ENCODE peak calls at places on chromosomes 11 and 22, in six cellular contexts. U is transverse colon, Y is prostate gland, B is sigmoid colon, K is K562, C is HepG2. N is an unnamed sample. For H3K4me1, the result is how much of the 10 kb centered on the place peaks cover.

GRCh38 chr11:116310215-116310614 is 462.6 kb downstream of the BUD13 start:
- DNase-seq in U (no peak), Y (no peak), B (no peak), K (no peak), C (no peak), N (no peak)

GRCh38 chr11:47233989-47234668 is 14.5 kb downstream of the ACP2 start:
- DNase-seq in U (peak), Y (no peak), B (no peak), K (no peak), C (peak), N (no peak)

GRCh38 chr11:112778091-112778889 is 182.9 kb upstream of the NCAM1 start:
- DNase-seq in U (no peak), Y (no peak), B (no peak), K (no peak), C (no peak), N (no peak)

GRCh38 chr22:35368386-35368785 is 12.5 kb upstream of the HMOX1 start:
- DNase-seq in U (no peak), Y (no peak), B (no peak), K (no peak), C (no peak), N (no peak)

GRCh38 chr11:75523811-75524401 is 1.8 kb downstream of the GDPD5 start:
- DNase-seq in U (no peak), Y (no peak), B (no peak), K (no peak), C (peak), N (no peak)

GRCh38 chr22:37137903-37138665 is 11.6 kb downstream of the IL2RB start:
- DNase-seq in U (no peak), Y (no peak), B (no peak), K (no peak), C (no peak), N (no peak)

GRCh38 chr11:23236846-23237550 is 376.7 kb upstream of the CCDC179 start:
- DNase-seq in U (no peak), Y (no peak), B (no peak), K (no peak), C (no peak), N (no peak)

GRCh38 chr11:98711011-98711410 is 309.7 kb upstream of the CNTN5 start:
- DNase-seq in U (no peak), Y (no peak), B (no peak), K (no peak), C (no peak), N (no peak)

GRCh38 chr11:103877221-103877620 is 159.2 kb upstream of the DDI1 start:
- DNase-seq in U (no peak), Y (no peak), B (no peak), K (no peak), C (no peak), N (no peak)

GRCh38 chr22:49134076-49134475 is 693.6 kb downstream of the BRD1 start:
- DNase-seq in U (no peak), Y (no peak), B (peak), K (no peak), C (no peak), N (no peak)

GRCh38 chr11:74312321-74312720 is 881 bp upstream of the P4HA3 start:
- DNase-seq in U (no peak), Y (no peak), B (no peak), K (no peak), C (no peak), N (no peak)

GRCh38 chr11:59756496-59756840 is 1.3 kb downstream of the STX3 start:
- DNase-seq in U (no peak), Y (no peak), B (no peak), K (no peak), C (no peak), N (no peak)

GRCh38 chr11:82899957-82900276 is 313 bp downstream of the PRCP start:
- DNase-seq in U (no peak), Y (no peak), B (no peak), K (no peak), C (no peak), N (no peak)

GRCh38 chr22:38246692-38247091 is 26.1 kb downstream of the TMEM184B start:
- DNase-seq in U (no peak), Y (no peak), B (peak), K (no peak), C (no peak), N (peak)

GRCh38 chr22:42644422-42645340 is 4.3 kb upstream of the ATP5MGL start:
- DNase-seq in U (peak), Y (no peak), B (peak), K (no peak), C (no peak), N (no peak)

GRCh38 chr11:116276051-116277044 is 496.4 kb downstream of the BUD13 start:
- DNase-seq in U (peak), Y (peak), B (peak), K (peak), C (peak), N (peak)

GRCh38 chr11:31882951-31883392 is 71.8 kb upstream of the PAX6 start:
- DNase-seq in U (no peak), Y (no peak), B (no peak), K (no peak), C (no peak), N (no peak)

GRCh38 chr11:110147965-110148709 is 54.9 kb downstream of the ZC3H12C start:
- DNase-seq in U (no peak), Y (no peak), B (no peak), K (no peak), C (no peak), N (no peak)

DNA sequence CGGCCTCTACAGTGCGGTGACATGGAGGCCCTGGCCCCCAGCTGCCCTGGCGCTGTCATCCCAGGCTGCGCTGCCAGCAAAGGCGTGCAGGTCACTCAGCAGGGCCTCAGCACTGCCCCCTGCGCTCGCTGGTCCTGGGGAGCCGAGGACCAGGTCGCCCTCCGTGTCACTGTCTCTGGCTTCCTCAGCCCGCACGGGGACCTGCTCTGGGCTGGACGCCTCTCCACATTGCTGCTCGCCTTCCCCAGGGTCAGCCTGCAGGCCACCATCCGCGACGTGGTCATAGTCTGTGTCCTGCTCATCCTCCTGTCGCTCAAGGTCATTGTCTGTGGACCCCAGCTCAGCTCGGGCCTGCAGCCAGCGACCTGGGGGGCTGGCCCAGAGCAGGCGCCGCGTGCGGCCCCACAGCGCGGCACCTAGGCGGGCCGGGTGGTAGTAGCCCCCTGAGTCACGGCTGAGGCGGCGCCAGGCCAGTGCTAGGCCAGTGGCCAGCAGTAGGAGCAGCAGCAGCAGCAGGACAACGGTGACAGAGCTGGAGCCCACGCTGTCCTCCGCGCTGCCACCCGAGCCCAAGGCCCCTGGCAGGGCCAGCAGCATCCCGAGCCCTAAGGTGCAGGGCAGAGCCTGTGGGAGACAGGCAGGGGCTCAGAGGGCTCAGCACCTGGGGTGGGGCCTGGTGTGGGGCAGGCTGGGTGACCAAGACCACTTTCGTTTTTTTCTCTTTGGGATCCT is 1.6 kb downstream of the PTPRCAP start:
- DNase-seq in U (no peak), Y (no peak), B (no peak), K (no peak), C (no peak), N (no peak)
- TF ChIP-seq POLR2AphosphoS5 in U (no peak), Y (no peak), B (no peak), K (no peak), C (no peak), N (no peak)

GRCh38 chr22:31291403-31291715 is 929 bp downstream of the PIK3IP1 start:
- DNase-seq in U (no peak), Y (no peak), B (no peak), K (no peak), C (no peak), N (no peak)
- H3K4me1 ChIP-seq in U (half or more), Y (under half), B (under half), K (under half), C (under half), N (under half)

DNA sequence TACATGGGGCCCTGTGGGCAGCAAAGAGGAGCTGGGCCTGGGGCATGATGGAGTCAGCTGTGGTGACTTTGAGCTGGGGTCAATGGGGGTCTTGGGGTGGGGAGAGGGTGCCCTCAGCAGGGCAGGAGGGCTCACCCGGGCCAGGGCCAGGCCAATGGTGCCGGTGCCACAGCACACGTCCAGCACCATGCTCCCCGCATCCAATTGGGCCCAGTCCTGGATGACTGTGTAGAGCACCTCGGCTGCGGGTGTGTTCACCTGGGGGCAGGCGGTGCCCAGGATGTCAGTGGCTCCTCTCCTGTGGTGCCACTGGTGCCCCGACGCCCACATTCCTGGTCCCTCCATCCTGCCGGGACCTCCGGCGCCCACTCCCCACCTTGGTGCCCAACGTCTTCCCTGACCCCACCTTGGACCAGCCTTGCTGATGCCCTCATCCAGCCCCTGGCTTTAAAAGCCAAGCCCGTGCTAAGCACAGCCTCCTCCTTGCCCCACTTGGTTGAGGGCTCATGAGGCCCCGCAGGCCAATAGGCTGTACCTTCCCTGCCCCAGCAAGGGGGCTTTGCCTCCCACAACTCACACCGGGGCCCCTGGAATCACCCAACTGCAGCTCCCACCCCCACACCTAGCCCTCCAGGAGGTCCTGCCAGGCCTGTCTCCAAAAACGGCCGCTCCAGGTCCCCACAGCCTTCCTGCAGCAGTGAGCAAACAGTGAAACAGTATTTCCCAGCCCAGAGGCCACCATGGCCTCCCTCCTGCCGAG is 2.2 kb upstream of the RANBP1 start:
- DNase-seq in U (no peak), Y (no peak), B (no peak), K (no peak), C (no peak), N (no peak)
- TF ChIP-seq POLR2AphosphoS5 in U (no peak), Y (no peak), B (no peak), K (no peak), C (no peak), N (no peak)

DNA sequence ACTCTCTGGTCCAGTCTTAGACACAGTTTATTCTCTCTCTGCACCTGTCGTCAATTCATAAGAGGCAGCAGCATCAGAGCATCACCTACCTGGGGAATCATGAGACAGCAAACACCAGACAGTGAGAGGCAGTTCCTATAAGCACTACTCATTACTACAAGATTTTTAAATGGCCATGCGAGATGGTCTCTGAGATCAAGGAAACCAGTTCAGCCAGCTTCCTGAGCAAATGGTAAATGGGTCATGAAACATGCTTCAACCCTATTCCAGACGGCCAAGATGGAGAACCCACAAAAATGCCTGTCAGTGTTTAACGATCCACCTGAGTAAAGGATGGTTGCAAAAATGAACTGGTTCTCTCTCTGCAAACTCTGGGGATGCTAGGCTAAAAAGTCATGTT is 52.9 kb downstream of the SYTL2 start:
- DNase-seq in U (no peak), Y (peak), B (no peak), K (no peak), C (no peak), N (no peak)
- H3K4me1 ChIP-seq in U (under half), Y (under half), B (under half), K (under half), C (under half), N (under half)

GRCh38 chr11:131300304-131300703 is 70.1 kb upstream of the NTM start:
- DNase-seq in U (no peak), Y (no peak), B (no peak), K (no peak), C (no peak), N (no peak)

GRCh38 chr11:131301306-131301705 is 69.1 kb upstream of the NTM start:
- DNase-seq in U (no peak), Y (no peak), B (no peak), K (no peak), C (no peak), N (no peak)

GRCh38 chr11:131297441-131297840 is 73.0 kb upstream of the NTM start:
- DNase-seq in U (no peak), Y (no peak), B (no peak), K (no peak), C (no peak), N (no peak)

GRCh38 chr11:131305005-131305404 is 65.4 kb upstream of the NTM start:
- DNase-seq in U (no peak), Y (no peak), B (no peak), K (no peak), C (no peak), N (no peak)

DNA sequence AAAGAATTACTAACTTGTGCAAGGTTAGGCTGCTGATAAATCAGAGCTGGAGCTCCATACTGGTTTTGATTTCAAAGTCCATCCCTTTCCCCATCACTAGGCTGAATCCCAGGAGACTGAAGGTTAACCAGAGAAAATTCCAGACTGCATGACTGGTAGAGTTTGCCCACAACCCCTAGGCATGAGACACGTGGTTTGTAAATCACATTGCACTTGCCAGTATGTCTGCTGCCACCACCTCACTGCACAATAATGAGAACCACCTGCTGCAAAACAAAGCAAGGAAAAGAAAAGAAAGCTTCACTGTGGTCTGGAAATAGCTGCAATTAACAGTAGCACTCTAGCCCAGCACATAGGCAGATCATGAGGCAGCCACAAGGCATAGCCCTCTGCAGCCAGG is 67.6 kb upstream of the NTM start:
- DNase-seq in U (no peak), Y (no peak), B (no peak), K (no peak), C (no peak), N (no peak)
- TF ChIP-seq POLR2AphosphoS5 in U (no peak), Y (no peak), B (no peak), K (no peak), C (no peak), N (no peak)